ENCODE peak calls at places on chromosomes 1 and 21, in six cellular contexts. G, I, L, X, Z and P are unnamed samples.

GRCh38 chr1:11787251-11787803 is 18.4 kb downstream of the MTHFR start:
- DNase-seq in G (peak; percentile 64), I (no peak), L (peak; percentile 81), X (peak; percentile 70), Z (peak; percentile 54), P (peak; percentile 72)

GRCh38 chr1:84078108-84078823 is 65.8 kb upstream of the PRKACB start:
- DNase-seq in G (peak; percentile 7), I (no peak), L (peak; percentile 78), X (peak; percentile 23), Z (no peak), P (no peak)

GRCh38 chr1:28071813-28072212 is 16.6 kb downstream of the EYA3 start:
- DNase-seq in G (no peak), I (no peak), L (no peak), X (no peak), Z (no peak), P (no peak)

GRCh38 chr1:26126321-26127084 is 14.9 kb downstream of the PDIK1L start:
- DNase-seq in G (no peak), I (no peak), L (no peak), X (no peak), Z (no peak), P (no peak)

GRCh38 chr1:14017531-14017961 is 317.6 kb downstream of the PRDM2 start:
- DNase-seq in G (no peak), I (no peak), L (no peak), X (no peak), Z (peak; percentile 39), P (no peak)

GRCh38 chr1:10064416-10065343 is 31.9 kb downstream of the UBE4B start:
- DNase-seq in G (no peak), I (no peak), L (no peak), X (no peak), Z (no peak), P (no peak)

GRCh38 chr1:116987256-116987555 is 14.4 kb upstream of the CD101 start:
- DNase-seq in G (no peak), I (no peak), L (no peak), X (no peak), Z (peak; percentile 47), P (no peak)

GRCh38 chr21:35048183-35048601 is 910 bp downstream of the RUNX1 start:
- DNase-seq in G (no peak), I (no peak), L (peak; percentile 61), X (no peak), Z (no peak), P (peak; percentile 90)

GRCh38 chr1:200355815-200356214 is 54.0 kb downstream of the ZNF281 start:
- DNase-seq in G (no peak), I (no peak), L (no peak), X (no peak), Z (no peak), P (no peak)

GRCh38 chr1:7857951-7858350 is 5.1 kb upstream of the UTS2 start:
- DNase-seq in G (no peak), I (no peak), L (no peak), X (no peak), Z (no peak), P (no peak)

GRCh38 chr1:53449026-53449425 is 10.2 kb upstream of the DMRTB1 start:
- DNase-seq in G (no peak), I (no peak), L (no peak), X (no peak), Z (no peak), P (no peak)

GRCh38 chr1:116806245-116806644 is 52.0 kb downstream of the CD2 start:
- DNase-seq in G (no peak), I (no peak), L (no peak), X (no peak), Z (no peak), P (no peak)

GRCh38 chr1:46480959-46481646 is 8.5 kb upstream of the DMBX1 start:
- DNase-seq in G (no peak), I (no peak), L (peak; percentile 12), X (no peak), Z (no peak), P (no peak)

GRCh38 chr1:86975993-86976392 is 61.6 kb downstream of the HS2ST1 start:
- DNase-seq in G (no peak), I (no peak), L (no peak), X (no peak), Z (no peak), P (no peak)

GRCh38 chr1:29523531-29523930 is 287.2 kb downstream of the PTPRU start:
- DNase-seq in G (no peak), I (no peak), L (no peak), X (no peak), Z (no peak), P (no peak)

GRCh38 chr1:202165267-202165941 is 5.0 kb upstream of the PTPN7 start:
- DNase-seq in G (no peak), I (no peak), L (no peak), X (no peak), Z (no peak), P (no peak)

GRCh38 chr1:197180252-197180878 is 33.9 kb upstream of the ASPM start:
- DNase-seq in G (no peak), I (no peak), L (no peak), X (no peak), Z (no peak), P (no peak)

GRCh38 chr1:104932030-104932915 is 1182.6 kb downstream of the AMY1C start:
- DNase-seq in G (no peak), I (no peak), L (no peak), X (no peak), Z (no peak), P (no peak)

GRCh38 chr1:67791686-67792475 is 41.4 kb downstream of the GNG12 start:
- DNase-seq in G (peak; percentile 27), I (no peak), L (peak; percentile 69), X (no peak), Z (no peak), P (peak; percentile 41)

GRCh38 chr21:35363458-35363857 is 314.4 kb upstream of the RUNX1 start:
- DNase-seq in G (no peak), I (no peak), L (no peak), X (no peak), Z (no peak), P (no peak)

DNA sequence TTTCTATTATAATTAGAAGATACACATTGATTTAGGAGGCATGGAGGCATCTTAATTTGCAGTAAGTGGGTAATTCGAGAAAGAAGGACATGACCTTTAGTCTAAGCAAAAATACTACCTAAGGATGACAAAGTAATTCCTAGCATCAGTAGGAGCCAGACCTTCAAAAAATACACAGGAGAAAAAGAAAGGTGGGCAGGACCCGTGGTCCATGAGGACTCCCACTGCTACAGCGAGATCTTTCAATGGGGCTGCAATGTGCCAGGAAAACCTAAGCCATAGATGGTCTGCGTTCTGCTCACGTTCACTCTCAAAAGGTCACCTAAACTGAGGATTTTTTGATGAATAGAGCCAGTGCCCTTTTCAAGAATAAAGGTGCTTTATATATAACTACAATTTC is 10.6 kb upstream of the EXO1 start:
- DNase-seq in G (no peak), I (no peak), L (no peak), X (no peak), Z (no peak), P (no peak)
- H3K27ac ChIP-seq in G (no peak overlapping the region), I (no peak overlapping the region), L (no peak overlapping the region), X (no peak overlapping the region), Z (no peak overlapping the region), P (no peak overlapping the region)

DNA sequence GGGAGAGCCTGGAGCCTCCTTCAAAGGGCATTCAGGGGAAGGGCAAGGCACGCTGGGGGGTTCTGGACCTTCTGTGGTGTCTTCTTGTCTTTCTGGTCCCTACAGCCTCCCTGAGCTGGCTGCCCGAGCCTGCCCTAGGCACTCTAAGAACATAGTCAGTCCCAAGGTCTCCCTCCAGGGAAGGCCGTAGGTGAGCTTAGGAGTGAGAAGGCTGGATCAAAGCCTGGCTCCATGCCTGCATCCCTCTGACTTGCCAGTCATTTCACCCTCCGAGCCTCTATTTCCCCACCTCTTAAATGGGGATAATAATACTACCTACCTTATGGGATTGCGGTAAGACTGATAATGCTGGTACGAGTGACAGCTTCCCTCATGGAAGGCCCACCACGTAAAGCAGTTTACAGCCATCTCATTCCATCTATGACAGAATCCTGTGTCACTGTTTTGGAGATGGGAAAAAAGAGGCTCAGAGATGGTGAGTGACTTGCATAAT is 20.8 kb downstream of the PTPRF start:
- DNase-seq in G (no peak), I (no peak), L (no peak), X (no peak), Z (no peak), P (no peak)
- H3K4me1 ChIP-seq in G (no peaks in the 10 kb centered on the region), I (no peaks in the 10 kb centered on the region), L (no peaks in the 10 kb centered on the region), X (peaks cover 4% of the 10 kb centered on the region), Z (peaks cover 59% of the 10 kb centered on the region), P (no peaks in the 10 kb centered on the region)

GRCh38 chr1:153357076-153357852 is 390 bp upstream of the S100A9 start:
- DNase-seq in G (peak; percentile 46), I (no peak), L (peak; percentile 79), X (peak; percentile 51), Z (no peak), P (peak; percentile 75)

GRCh38 chr1:153358691-153358975 is 979 bp downstream of the S100A9 start:
- DNase-seq in G (no peak), I (no peak), L (no peak), X (no peak), Z (no peak), P (no peak)

GRCh38 chr1:153359241-153359640 is 1.6 kb downstream of the S100A9 start:
- DNase-seq in G (no peak), I (no peak), L (no peak), X (no peak), Z (no peak), P (no peak)

GRCh38 chr1:153356392-153357075 is 1.1 kb upstream of the S100A9 start:
- DNase-seq in G (no peak), I (no peak), L (no peak), X (no peak), Z (no peak), P (no peak)

DNA sequence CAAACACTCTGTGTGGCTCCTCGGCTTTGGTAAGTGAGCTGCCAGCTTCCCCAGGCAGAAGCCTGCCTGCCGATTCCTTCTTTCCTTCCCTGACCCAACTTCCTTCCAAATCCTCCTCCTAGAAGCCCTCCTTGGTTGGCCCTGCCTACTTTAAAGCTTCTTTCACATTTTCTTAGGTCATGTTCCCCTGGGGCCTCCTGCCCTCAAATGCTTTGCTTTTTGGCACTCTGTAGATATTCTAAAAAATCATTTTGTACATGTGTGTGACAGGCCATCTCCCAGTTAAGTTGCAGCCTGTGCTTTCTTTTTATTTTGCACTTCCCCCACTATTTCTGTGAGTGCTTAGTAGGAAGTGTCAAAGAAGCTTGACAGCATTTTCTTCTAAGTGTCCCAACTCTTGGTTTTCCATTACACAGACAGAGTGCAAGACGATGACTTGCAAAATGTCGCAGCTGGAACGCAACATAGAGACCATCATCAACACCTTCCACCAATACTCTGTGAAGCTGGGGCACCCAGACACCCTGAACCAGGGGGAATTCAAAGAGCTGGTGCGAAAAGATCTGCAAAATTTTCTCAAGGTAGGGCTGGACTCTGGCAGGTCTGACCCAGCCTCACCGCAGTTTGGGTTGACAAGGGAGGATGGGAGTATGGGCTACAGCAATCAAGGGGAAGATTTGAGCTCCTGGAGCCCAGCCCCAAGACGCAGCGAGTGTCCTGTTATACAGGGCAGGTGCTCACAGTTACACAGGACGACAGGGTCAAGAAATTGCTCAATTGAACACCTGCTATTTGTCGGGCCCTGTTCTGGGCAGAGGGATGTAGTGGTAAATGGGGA is at the start of gene S100A9:
- DNase-seq in G (no peak), I (no peak), L (no peak), X (no peak), Z (no peak), P (no peak)
- H3K4me3 ChIP-seq in G (no peak within 1 kb of the TSS), I (no peak within 1 kb of the TSS), L (no peak within 1 kb of the TSS), X (no peak within 1 kb of the TSS), Z (no peak within 1 kb of the TSS), P (no peak within 1 kb of the TSS)

DNA sequence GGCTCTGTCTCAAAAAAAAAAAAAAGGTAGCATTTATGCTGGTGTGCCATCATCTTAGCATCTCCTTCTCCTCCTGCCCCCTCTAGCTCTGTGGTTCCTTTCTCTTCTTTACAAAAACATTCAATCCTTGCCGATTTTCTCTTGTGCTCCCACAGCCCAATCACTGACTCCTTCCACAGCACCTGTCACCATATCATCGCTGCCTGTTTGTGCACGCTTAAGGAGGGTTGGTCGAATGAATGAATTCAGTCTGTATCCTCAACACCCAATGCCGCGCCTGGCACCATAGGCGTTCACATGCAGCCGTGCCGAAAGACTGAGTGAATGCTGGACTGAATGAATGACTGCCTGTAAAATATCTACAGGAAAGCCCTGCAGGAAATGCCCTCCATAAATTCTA is 7.9 kb downstream of the RNU5D-1 start:
- DNase-seq in G (no peak), I (no peak), L (no peak), X (no peak), Z (no peak), P (no peak)
- H3K27ac ChIP-seq in G (no peak overlapping the region), I (no peak overlapping the region), L (no peak overlapping the region), X (peak overlapping the region; percentile 51), Z (no peak overlapping the region), P (no peak overlapping the region)